ENCODE peak calls at places on chromosome 4, in eight cellular contexts. S is HepG2, A is GM12878, G is HCT116, V is GM23338, W is SK-N-SH, Z is HL-60, D is K562. I is an unnamed sample.

GRCh38 chr4:123229326-123229725 is 167.3 kb upstream of the SPRY1 start:
- DNase-seq in S (no peak), A (no peak), G (no peak), V (no peak), W (no peak), Z (no peak), D (no peak), I (no peak)

GRCh38 chr4:16926214-16926613 is 27.8 kb upstream of the LDB2 start:
- DNase-seq in S (no peak), A (no peak), G (no peak), V (no peak), W (no peak), Z (no peak), D (no peak), I (no peak)

GRCh38 chr4:152820073-152820472 is 40.3 kb downstream of the ARFIP1 start:
- DNase-seq in S (no peak), A (no peak), G (no peak), V (no peak), W (no peak), Z (no peak), D (no peak), I (no peak)

GRCh38 chr4:174764105-174764729 is 64.8 kb downstream of the GLRA3 start:
- DNase-seq in S (peak; percentile 29), A (no peak), G (peak; percentile 40), V (peak; percentile 78), W (peak; percentile 45), Z (no peak), D (peak; percentile 65), I (peak; percentile 18)

GRCh38 chr4:8310306-8310705 is 40.8 kb downstream of the HTRA3 start:
- DNase-seq in S (no peak), A (no peak), G (no peak), V (no peak), W (no peak), Z (no peak), D (no peak), I (no peak)

GRCh38 chr4:176840166-176840565 is 47.4 kb upstream of the VEGFC start:
- DNase-seq in S (no peak), A (no peak), G (no peak), V (no peak), W (no peak), Z (no peak), D (no peak), I (no peak)

GRCh38 chr4:114318309-114318708 is 280.3 kb upstream of the UGT8 start:
- DNase-seq in S (peak; percentile 23), A (no peak), G (no peak), V (no peak), W (no peak), Z (no peak), D (no peak), I (no peak)

GRCh38 chr4:157075811-157076577 is at the start of gene GLRB:
- DNase-seq in S (no peak), A (no peak), G (no peak), V (peak; percentile 54), W (peak; percentile 89), Z (no peak), D (no peak), I (no peak)

GRCh38 chr4:137621056-137621455 is 88.8 kb upstream of the PCDH18 start:
- DNase-seq in S (no peak), A (no peak), G (no peak), V (no peak), W (no peak), Z (no peak), D (no peak), I (no peak)

GRCh38 chr4:84750260-84750955 is 167.5 kb downstream of the CDS1 start:
- DNase-seq in S (peak; percentile 27), A (no peak), G (peak; percentile 12), V (peak; percentile 67), W (peak; percentile 53), Z (no peak), D (peak; percentile 47), I (peak; percentile 24)

GRCh38 chr4:2166253-2166652 is 75.7 kb downstream of the HAUS3 start:
- DNase-seq in S (no peak), A (no peak), G (no peak), V (no peak), W (peak; percentile 36), Z (no peak), D (no peak), I (no peak)

DNA sequence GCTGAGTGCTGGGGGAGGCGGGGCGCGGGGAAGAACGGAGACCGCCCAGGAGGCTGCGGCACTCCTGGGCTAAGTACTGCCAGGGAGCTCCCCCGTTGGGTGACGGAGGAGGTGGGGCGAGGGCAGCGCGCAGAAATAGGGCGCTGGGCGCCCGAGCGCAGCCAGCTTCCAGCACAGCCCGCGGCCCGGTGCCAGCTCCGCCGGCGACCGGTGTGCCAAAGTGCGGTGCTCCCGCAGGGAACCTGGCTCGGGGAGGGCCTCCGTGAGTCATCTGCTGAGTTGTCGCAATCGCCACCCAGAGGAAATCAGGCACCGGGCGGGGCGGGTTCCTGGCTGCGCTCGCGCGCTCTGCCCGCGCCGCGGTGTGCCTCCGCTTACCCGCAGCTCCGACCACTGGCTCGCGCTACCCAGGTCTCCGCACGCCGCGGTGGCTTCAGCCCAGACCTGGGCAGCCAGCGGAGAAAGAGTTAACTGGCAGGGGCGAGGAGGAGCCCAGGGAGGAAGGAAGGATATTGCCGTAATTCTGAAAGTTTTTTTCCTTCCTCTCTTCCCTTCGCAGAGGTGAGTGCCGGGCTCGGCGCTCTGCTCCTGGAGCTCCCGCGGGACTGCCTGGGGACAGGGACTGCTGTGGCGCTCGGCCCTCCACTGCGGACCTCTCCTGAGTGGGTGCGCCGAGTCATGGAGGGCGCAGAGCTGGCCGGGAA is at the start of gene GPAT3:
- DNase-seq in S (peak; percentile 64), A (no peak), G (peak; percentile 75), V (peak; percentile 71), W (peak; percentile 22), Z (peak; percentile 82), D (peak; percentile 82), I (peak; percentile 54)
- TF ChIP-seq POLR2AphosphoS5 in S (no peak), A (no peak), G (peak; percentile 81), V (no peak), W (no peak), Z (no peak), D (no peak), I (peak; percentile 53)

GRCh38 chr4:166017804-166018203 is 144.8 kb downstream of the TLL1 start:
- DNase-seq in S (no peak), A (no peak), G (no peak), V (no peak), W (no peak), Z (no peak), D (no peak), I (no peak)
- TF ChIP-seq REST in S (no peak), A (no peak), G (no peak), V (no peak), W (no peak), Z (no peak), D (no peak), I (no peak)

GRCh38 chr4:164481306-164482091 is 272.4 kb upstream of the SMIM31 start:
- DNase-seq in S (no peak), A (no peak), G (no peak), V (no peak), W (no peak), Z (no peak), D (no peak), I (no peak)
- H3K4me3 ChIP-seq in S (no peak overlapping the region), A (no peak overlapping the region), G (no peak overlapping the region), V (no peak overlapping the region), W (no peak overlapping the region), Z (no peak overlapping the region), D (no peak overlapping the region), I (no peak overlapping the region)

GRCh38 chr4:39614487-39615162 is 24.0 kb downstream of the SMIM14 start:
- DNase-seq in S (no peak), A (no peak), G (no peak), V (no peak), W (no peak), Z (no peak), D (no peak), I (no peak)
- TF ChIP-seq POLR2AphosphoS5 in S (no peak), A (no peak), G (no peak), V (no peak), W (no peak), Z (no peak), D (no peak), I (peak; percentile 38)

GRCh38 chr4:3292571-3293409 is at the start of gene RGS12:
- DNase-seq in S (peak; percentile 88), A (peak; percentile 25), G (peak; percentile 26), V (peak; percentile 95), W (peak; percentile 99), Z (peak; percentile 87), D (peak; percentile 92), I (peak; percentile 27)

GRCh38 chr4:3290476-3290875 is 2.3 kb upstream of the RGS12 start:
- DNase-seq in S (no peak), A (no peak), G (no peak), V (no peak), W (no peak), Z (no peak), D (no peak), I (no peak)

GRCh38 chr4:3291969-3292570 is 751 bp upstream of the RGS12 start:
- DNase-seq in S (peak; percentile 12), A (no peak), G (peak; percentile 8), V (peak; percentile 57), W (peak; percentile 84), Z (peak; percentile 19), D (peak; percentile 29), I (no peak)

GRCh38 chr4:3290889-3291321 is 1.9 kb upstream of the RGS12 start:
- DNase-seq in S (no peak), A (no peak), G (no peak), V (no peak), W (no peak), Z (no peak), D (no peak), I (no peak)

DNA sequence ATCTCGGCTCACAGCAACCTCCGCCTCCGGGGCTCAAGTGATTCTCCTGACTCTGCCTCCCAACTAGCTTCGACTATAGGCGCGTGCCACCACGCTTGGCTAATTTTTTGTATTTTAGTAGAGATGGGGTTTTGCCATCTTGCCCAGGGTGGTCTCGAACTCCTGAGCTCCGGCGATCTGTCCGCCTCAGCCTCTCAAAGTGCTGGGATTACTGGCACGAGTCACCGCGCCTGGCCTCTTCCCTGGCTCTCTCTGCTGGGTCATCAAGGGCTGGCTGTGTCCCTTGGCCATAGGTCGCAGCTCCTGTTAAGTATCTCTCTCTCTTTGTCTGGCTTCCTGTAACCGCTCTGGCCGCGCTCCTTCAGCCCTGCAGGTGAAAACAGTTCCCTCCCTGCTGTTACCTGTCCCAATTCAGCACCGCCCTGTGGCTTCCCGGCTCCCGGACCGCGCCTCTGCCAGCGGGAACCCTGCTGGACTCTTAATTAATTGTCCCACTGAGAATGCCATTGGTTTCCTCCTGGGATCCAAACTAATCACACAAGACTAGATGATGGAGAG is 1.3 kb upstream of the RGS12 start:
- DNase-seq in S (peak; percentile 18), A (no peak), G (no peak), V (peak; percentile 70), W (no peak), Z (no peak), D (no peak), I (no peak)
- TF ChIP-seq REST in S (no peak), A (no peak), G (no peak), V (no peak), W (no peak), Z (no peak), D (no peak), I (no peak)

GRCh38 chr4:66568431-66568830 is 898.1 kb upstream of the EPHA5 start:
- DNase-seq in S (no peak), A (no peak), G (no peak), V (no peak), W (no peak), Z (no peak), D (no peak), I (no peak)
- H3K4me3 ChIP-seq in S (no peak overlapping the region), A (no peak overlapping the region), G (no peak overlapping the region), V (no peak overlapping the region), W (no peak overlapping the region), Z (no peak overlapping the region), D (no peak overlapping the region), I (no peak overlapping the region)